ENCODE peak calls at places on chromosomes 6 and 20, in six cellular contexts. H, V, S, G, M and Z are unnamed samples.

GRCh38 chr6:112571486-112571885 is 224.4 kb downstream of the RFPL4B start:
- DNase-seq in H (peak), V (no peak), S (peak), G (peak), M (peak), Z (peak)

GRCh38 chr6:166078294-166078693 is 89.4 kb downstream of the TBXT start:
- DNase-seq in H (no peak), V (no peak), S (peak), G (no peak), M (peak), Z (no peak)

GRCh38 chr6:108839068-108839467 is 9.2 kb upstream of the ARMC2 start:
- DNase-seq in H (no peak), V (no peak), S (no peak), G (no peak), M (no peak), Z (no peak)

GRCh38 chr6:79750806-79751205 is 119.7 kb downstream of the SH3BGRL2 start:
- DNase-seq in H (no peak), V (no peak), S (no peak), G (no peak), M (no peak), Z (no peak)

GRCh38 chr6:132354517-132355167 is 46.6 kb downstream of the MOXD1 start:
- DNase-seq in H (peak), V (no peak), S (no peak), G (no peak), M (no peak), Z (no peak)

GRCh38 chr20:22719250-22719649 is 134.9 kb upstream of the FOXA2 start:
- DNase-seq in H (no peak), V (no peak), S (no peak), G (peak), M (no peak), Z (no peak)

GRCh38 chr6:24648276-24648675 is 2.3 kb upstream of the KIAA0319 start:
- DNase-seq in H (no peak), V (no peak), S (no peak), G (no peak), M (no peak), Z (no peak)

GRCh38 chr6:51299649-51300380 is 481.1 kb downstream of the TFAP2B start:
- DNase-seq in H (no peak), V (no peak), S (no peak), G (no peak), M (no peak), Z (no peak)

GRCh38 chr20:60073086-60073485 is 114.9 kb downstream of the CDH26 start:
- DNase-seq in H (no peak), V (no peak), S (no peak), G (no peak), M (no peak), Z (no peak)

GRCh38 chr20:8854566-8854965 is 214.3 kb upstream of the PLCB4 start:
- DNase-seq in H (peak), V (no peak), S (peak), G (peak), M (peak), Z (no peak)

GRCh38 chr6:36929607-36930006 is 24.9 kb upstream of the PI16 start:
- DNase-seq in H (no peak), V (no peak), S (peak), G (no peak), M (peak), Z (no peak)

GRCh38 chr6:63795006-63795405 is 159.4 kb downstream of the PHF3 start:
- DNase-seq in H (no peak), V (no peak), S (peak), G (no peak), M (no peak), Z (no peak)

GRCh38 chr6:75012018-75012417 is 193.8 kb downstream of the COL12A1 start:
- DNase-seq in H (no peak), V (no peak), S (peak), G (no peak), M (peak), Z (no peak)

GRCh38 chr20:62138912-62139311 is 4.3 kb downstream of the PSMA7 start:
- DNase-seq in H (no peak), V (no peak), S (no peak), G (no peak), M (no peak), Z (no peak)

GRCh38 chr20:29873946-29874345 is 1383.5 kb upstream of the DEFB115 start:
- DNase-seq in H (peak), V (no peak), S (peak), G (no peak), M (peak), Z (no peak)

DNA sequence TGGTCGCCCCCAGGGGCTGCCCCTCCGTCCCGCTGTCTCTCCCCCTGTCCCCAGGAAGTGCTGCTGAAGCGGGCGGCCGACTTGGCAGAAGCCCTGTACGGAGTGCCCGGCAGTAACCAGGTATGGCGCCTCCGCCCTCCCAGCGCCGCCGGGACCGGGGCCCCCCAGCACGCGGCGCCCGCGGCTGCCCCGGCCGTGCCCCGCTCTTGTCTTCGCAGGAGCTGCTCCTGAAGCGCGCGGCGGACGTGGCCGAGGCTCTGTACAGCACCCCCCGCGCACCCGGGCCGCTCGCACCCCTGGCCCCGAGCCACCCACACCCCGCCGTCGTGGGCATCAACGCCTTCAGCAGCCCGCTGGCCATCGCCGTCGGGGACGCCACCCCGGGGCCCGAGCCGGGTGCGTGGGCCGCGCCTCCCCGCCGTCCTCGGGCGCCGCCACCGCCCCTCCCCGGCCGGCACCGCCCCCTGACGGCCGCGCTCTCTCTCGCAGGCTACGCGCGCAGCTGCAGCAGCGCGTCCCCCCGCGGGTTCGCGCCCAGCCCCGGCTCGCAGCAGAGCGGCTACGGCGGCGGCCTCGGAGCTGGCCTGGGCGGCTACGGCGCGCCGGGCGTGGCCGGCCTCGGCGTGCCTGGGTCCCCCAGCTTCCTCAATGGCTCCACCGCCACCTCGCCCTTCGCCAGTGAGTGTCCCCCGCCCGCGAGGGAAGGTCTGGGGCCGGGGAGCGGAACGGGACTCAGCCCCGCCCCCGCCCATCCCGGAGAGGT is 48.4 kb downstream of the CPXM1 start:
- DNase-seq in H (no peak), V (no peak), S (peak), G (no peak), M (no peak), Z (no peak)
- H3K27ac ChIP-seq in H (peak), V (peak), S (no peak), G (peak), M (no peak), Z (no peak)

DNA sequence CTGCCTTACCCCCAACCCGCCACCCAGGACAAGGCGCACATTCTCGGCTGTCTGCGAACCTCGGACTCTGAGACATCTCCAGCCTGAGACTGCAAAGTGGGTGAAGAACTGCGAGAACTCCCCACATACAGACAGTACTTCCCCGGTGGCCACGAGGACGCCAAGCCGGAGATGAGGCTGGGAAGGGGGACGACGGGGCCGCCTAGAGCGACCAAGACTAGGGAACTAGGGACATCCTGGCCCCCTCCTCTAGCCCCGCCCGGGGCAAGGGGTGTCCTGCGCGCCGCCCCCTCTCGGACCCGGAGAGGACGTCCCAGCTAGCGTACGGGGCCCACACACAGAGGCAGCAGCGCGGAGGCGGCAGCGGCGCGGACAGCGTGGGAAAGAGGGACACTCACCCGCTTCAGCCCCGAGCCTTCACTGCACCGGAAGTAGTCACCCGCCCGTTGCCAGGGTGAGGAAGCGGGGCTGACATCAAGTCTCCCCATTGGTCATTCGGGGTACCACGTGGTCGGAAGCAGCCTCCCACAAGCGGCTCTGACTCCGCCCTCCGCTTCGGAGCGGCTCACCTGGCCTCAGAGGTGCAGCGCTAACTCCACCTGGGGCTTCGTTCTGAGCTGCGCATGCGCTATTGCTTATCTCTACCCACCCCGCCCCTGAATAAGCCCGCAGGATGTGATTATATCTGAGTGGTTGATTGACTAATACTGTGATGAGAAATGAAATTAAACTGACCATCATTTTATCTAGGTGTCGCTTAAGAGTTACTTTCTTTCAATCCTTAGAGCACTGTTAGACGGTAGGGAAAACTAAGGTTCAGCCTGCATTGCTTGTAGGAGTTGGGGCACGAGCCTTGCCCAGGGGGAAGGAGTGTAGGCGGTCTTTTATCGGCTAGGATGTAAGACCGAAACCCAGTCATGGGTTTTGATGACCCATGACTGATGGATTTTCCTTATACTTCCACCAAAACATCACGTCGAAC is at the start of gene TASP1:
- DNase-seq in H (peak), V (peak), S (peak), G (peak), M (peak), Z (peak)
- H3K27ac ChIP-seq in H (peak), V (peak), S (peak), G (peak), M (peak), Z (no peak)

DNA sequence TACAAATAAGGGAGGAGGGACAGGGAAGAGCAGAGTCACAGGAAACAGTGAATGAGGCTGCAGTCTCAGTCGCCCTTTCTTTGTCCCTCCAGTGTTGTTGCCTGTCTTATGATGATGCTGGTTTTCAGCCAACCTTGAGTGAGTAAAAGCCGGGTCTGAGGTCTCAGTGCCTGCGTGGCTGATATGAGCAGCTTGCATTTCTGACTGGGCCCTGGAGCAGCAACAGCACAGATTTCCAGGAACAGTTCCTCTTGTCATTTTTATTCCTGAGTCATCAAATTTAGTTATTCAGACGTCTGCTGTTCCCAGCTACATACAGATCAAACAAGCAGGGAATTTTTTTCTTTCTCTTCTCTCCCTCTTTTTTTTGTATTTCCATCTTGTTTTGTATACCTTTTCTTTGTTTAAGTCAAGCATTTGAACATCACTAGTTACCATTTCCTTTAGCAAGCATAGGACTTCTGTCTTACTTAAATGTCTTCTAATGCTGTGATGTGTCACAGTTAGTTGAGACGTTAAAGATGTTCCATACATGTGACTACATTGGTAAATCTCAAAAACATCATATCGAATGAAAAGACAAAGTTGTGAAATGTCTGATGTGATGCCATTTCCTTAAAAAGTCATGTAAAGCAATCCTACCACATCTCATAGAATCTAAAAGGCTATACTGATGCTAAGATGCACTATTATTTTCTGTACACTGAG is 26.6 kb downstream of the SLC16A10 start:
- DNase-seq in H (peak), V (no peak), S (peak), G (no peak), M (peak), Z (no peak)
- H3K27ac ChIP-seq in H (peak), V (no peak), S (no peak), G (no peak), M (no peak), Z (no peak)

DNA sequence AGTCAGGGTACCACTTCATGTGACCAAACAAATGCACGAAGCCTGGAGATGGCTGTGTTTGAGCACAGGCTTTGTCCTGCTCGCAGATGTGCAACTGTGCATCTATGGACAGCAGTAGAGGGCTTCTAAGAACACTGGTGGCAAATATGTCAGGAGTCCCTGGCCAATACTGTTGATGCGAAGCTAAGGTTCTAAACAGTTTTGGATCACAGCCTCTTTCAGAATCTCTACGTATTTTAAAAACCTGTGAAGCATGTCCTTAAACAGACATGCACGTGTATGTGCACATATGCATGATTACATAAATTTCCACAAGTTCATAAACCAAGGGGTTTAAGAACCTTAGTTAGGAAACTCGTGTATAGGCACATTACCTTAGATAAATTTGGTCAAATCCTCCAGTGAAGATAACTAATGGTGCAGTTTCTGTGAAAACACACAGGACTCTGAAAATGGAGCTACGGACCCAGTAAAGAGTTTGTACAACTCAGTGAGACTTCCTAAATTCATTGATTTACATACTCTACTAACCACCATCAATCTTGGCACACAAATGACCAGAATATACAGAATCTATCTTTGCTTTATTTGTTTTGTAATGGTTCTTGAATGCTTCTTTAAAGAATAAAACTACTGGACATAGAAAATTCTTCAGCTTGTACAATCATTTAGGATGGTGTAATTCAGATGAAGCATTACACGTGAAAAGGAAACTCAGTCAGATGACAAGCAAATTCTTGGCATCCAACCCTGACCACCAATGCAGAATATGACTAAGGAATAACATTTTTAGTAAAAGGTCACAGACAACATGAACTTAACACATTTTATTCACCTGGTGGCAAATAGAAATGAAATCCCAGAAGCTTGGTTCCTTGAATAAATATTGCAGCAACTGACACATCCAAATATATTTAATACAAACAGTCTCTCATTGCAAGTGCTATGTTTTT is 27.4 kb downstream of the KCNQ5 start:
- DNase-seq in H (no peak), V (no peak), S (peak), G (no peak), M (peak), Z (no peak)
- H3K27ac ChIP-seq in H (no peak), V (peak), S (no peak), G (no peak), M (no peak), Z (no peak)

GRCh38 chr20:37956099-37956498 is 53.2 kb downstream of the VSTM2L start:
- DNase-seq in H (no peak), V (no peak), S (no peak), G (peak), M (peak), Z (no peak)

GRCh38 chr20:37955511-37955910 is 52.6 kb downstream of the VSTM2L start:
- DNase-seq in H (no peak), V (no peak), S (no peak), G (peak), M (no peak), Z (no peak)

GRCh38 chr20:37954205-37954604 is 51.3 kb downstream of the VSTM2L start:
- DNase-seq in H (no peak), V (no peak), S (no peak), G (no peak), M (no peak), Z (no peak)

GRCh38 chr20:37958856-37959255 is 55.9 kb downstream of the VSTM2L start:
- DNase-seq in H (no peak), V (no peak), S (no peak), G (no peak), M (no peak), Z (no peak)

DNA sequence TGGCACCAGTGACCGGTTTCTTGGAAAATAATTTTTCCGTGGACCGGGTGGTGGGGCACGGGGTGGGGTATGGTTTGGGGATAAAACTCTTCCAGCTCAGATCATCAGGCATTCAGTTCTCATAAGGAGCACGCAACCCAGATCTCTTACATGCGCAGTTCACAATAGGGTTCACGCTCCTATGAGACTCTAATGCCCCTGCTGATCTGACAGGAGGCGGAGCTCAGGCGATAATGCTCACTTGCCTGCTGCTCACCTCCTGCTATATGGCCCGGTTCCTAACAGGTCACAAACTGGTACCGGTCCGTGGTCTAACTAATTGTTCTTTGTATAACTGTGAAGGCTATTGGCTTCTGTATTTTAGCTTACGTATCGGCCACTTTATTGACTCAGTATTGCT is 51.7 kb downstream of the VSTM2L start:
- DNase-seq in H (no peak), V (no peak), S (no peak), G (peak), M (no peak), Z (no peak)
- H3K27ac ChIP-seq in H (no peak), V (no peak), S (no peak), G (no peak), M (no peak), Z (no peak)

DNA sequence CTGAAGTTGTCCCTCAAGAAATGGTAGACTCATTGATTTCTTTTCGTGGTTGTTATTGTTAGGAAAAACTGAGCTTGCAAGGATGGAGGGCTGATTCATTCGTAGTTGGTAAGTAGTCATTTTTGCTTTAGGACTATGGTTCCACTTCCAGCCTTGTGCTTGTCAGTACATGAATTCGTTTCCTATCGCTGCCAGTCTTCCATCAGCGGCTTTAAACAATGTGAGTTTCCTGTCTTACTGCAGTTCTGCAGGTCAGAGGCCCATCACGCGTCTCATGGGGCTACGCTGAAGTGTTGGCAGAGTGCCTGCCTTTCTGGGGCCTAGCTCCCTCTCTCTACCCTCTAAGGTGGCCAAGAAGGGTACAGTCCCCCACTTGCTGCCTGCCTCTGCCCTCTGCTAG is 11.4 kb upstream of the MDFI start:
- DNase-seq in H (no peak), V (no peak), S (peak), G (no peak), M (no peak), Z (no peak)
- H3K27ac ChIP-seq in H (no peak), V (no peak), S (no peak), G (no peak), M (no peak), Z (no peak)